ENCODE peak calls at places on chromosomes 1 and 21, in five cellular contexts. One of them, this sample, is unnamed.

GRCh38 chr1:81559662-81560350 is 240.9 kb upstream of the ADGRL2 start:
- DNase-seq in H1: no peak
- DNase-seq in SK-N-SH: no peak
- DNase-seq in GM12878: no peak
- DNase-seq in K562: no peak
- DNase-seq in this sample: no peak

GRCh38 chr1:88812366-88812765 is 79.0 kb downstream of the GTF2B start:
- DNase-seq in H1: no peak
- DNase-seq in SK-N-SH: no peak
- DNase-seq in GM12878: no peak
- DNase-seq in K562: no peak
- DNase-seq in this sample: no peak

GRCh38 chr1:205440476-205441317 is 15.1 kb downstream of the BLACAT1 start:
- DNase-seq in H1: peak; percentile 65
- DNase-seq in SK-N-SH: no peak
- DNase-seq in GM12878: peak; percentile 47
- DNase-seq in K562: peak; percentile 70
- DNase-seq in this sample: peak; percentile 68

GRCh38 chr1:19814681-19815503 is at the start of gene RNF186:
- DNase-seq in H1: no peak
- DNase-seq in SK-N-SH: no peak
- DNase-seq in GM12878: no peak
- DNase-seq in K562: no peak
- DNase-seq in this sample: no peak

GRCh38 chr1:24828183-24828886 is 83.1 kb downstream of the CLIC4 start:
- DNase-seq in H1: no peak
- DNase-seq in SK-N-SH: peak; percentile 22
- DNase-seq in GM12878: no peak
- DNase-seq in K562: no peak
- DNase-seq in this sample: no peak

GRCh38 chr1:34843392-34844251 is 15.9 kb downstream of the SMIM12 start:
- DNase-seq in H1: no peak
- DNase-seq in SK-N-SH: no peak
- DNase-seq in GM12878: no peak
- DNase-seq in K562: peak; percentile 93
- DNase-seq in this sample: no peak

GRCh38 chr1:109904105-109904817 is 6.4 kb upstream of the CSF1 start:
- DNase-seq in H1: no peak
- DNase-seq in SK-N-SH: no peak
- DNase-seq in GM12878: no peak
- DNase-seq in K562: no peak
- DNase-seq in this sample: no peak

GRCh38 chr1:2554621-2555387 is 1.4 kb upstream of the TNFRSF14 start:
- DNase-seq in H1: no peak
- DNase-seq in SK-N-SH: peak; percentile 77
- DNase-seq in GM12878: no peak
- DNase-seq in K562: peak; percentile 57
- DNase-seq in this sample: peak; percentile 63

GRCh38 chr1:93574991-93575390 is 106.6 kb downstream of the BCAR3 start:
- DNase-seq in H1: no peak
- DNase-seq in SK-N-SH: no peak
- DNase-seq in GM12878: no peak
- DNase-seq in K562: no peak
- DNase-seq in this sample: no peak

GRCh38 chr21:35850029-35850428 is 210.3 kb downstream of the SETD4 start:
- DNase-seq in H1: no peak
- DNase-seq in SK-N-SH: no peak
- DNase-seq in GM12878: no peak
- DNase-seq in K562: no peak
- DNase-seq in this sample: no peak

GRCh38 chr1:100989306-100990077 is 36.1 kb downstream of the DPH5 start:
- DNase-seq in H1: no peak
- DNase-seq in SK-N-SH: no peak
- DNase-seq in GM12878: no peak
- DNase-seq in K562: no peak
- DNase-seq in this sample: no peak

GRCh38 chr1:153764315-153764714 is 10.9 kb upstream of the SLC27A3 start:
- DNase-seq in H1: no peak
- DNase-seq in SK-N-SH: no peak
- DNase-seq in GM12878: no peak
- DNase-seq in K562: no peak
- DNase-seq in this sample: no peak

GRCh38 chr1:204990721-204991341 is 52.2 kb upstream of the CNTN2 start:
- DNase-seq in H1: no peak
- DNase-seq in SK-N-SH: no peak
- DNase-seq in GM12878: no peak
- DNase-seq in K562: no peak
- DNase-seq in this sample: no peak

GRCh38 chr1:65209005-65209885 is 61.2 kb downstream of the AK4 start:
- DNase-seq in H1: peak; percentile 42
- DNase-seq in SK-N-SH: peak; percentile 69
- DNase-seq in GM12878: no peak
- DNase-seq in K562: peak; percentile 73
- DNase-seq in this sample: no peak

GRCh38 chr1:150836129-150836773 is 28.2 kb upstream of the CTSK start:
- DNase-seq in H1: no peak
- DNase-seq in SK-N-SH: no peak
- DNase-seq in GM12878: peak; percentile 20
- DNase-seq in K562: no peak
- DNase-seq in this sample: no peak

GRCh38 chr1:84745857-84746256 is 55.6 kb upstream of the SSX2IP start:
- DNase-seq in H1: no peak
- DNase-seq in SK-N-SH: no peak
- DNase-seq in GM12878: no peak
- DNase-seq in K562: no peak
- DNase-seq in this sample: no peak

GRCh38 chr1:243475966-243476365 is 220.1 kb downstream of the SDCCAG8 start:
- DNase-seq in H1: peak; percentile 71
- DNase-seq in SK-N-SH: no peak
- DNase-seq in GM12878: no peak
- DNase-seq in K562: peak; percentile 56
- DNase-seq in this sample: no peak

GRCh38 chr1:214349781-214350180 is 68.8 kb downstream of the SMYD2 start:
- DNase-seq in H1: no peak
- DNase-seq in SK-N-SH: no peak
- DNase-seq in GM12878: no peak
- DNase-seq in K562: no peak
- DNase-seq in this sample: no peak

GRCh38 chr1:31796707-31797106 is 19.1 kb downstream of the SPOCD1 start:
- DNase-seq in H1: no peak
- DNase-seq in SK-N-SH: no peak
- DNase-seq in GM12878: no peak
- DNase-seq in K562: no peak
- DNase-seq in this sample: no peak

DNA sequence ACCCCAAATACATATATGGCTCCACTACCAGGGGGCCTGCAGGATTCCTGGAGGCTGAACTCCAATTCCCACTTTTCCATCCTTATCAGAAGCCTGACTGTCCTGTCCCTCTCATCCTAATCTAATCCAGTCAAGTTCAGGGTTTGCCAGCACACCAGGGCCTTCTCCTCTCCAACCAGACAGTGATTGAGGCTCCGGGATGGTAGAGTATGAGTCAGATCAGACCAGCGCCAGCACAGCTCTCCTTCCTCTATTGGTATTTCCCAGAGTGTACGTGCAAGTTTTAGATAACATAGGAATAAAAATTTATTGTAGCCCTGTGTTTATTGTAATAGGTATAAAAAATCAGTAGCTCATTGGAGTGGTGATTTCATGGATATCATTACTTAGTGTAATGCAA is 24.5 kb upstream of the RCSD1 start:
- DNase-seq in H1: no peak
- DNase-seq in SK-N-SH: no peak
- DNase-seq in GM12878: no peak
- DNase-seq in K562: no peak
- DNase-seq in this sample: no peak
- TF ChIP-seq TAF1 in H1: no peak
- TF ChIP-seq TAF1 in SK-N-SH: no peak
- TF ChIP-seq TAF1 in GM12878: no peak
- TF ChIP-seq TAF1 in K562: no peak
- TF ChIP-seq TAF1 in this sample: no peak

GRCh38 chr1:26788515-26788785 is 700 bp downstream of the PIGV start:
- DNase-seq in H1: no peak
- DNase-seq in SK-N-SH: no peak
- DNase-seq in GM12878: no peak
- DNase-seq in K562: no peak
- DNase-seq in this sample: no peak

GRCh38 chr1:26787706-26788514 is at the start of gene PIGV:
- DNase-seq in H1: peak; percentile 95
- DNase-seq in SK-N-SH: peak; percentile 97
- DNase-seq in GM12878: no peak
- DNase-seq in K562: peak; percentile 97
- DNase-seq in this sample: peak; percentile 80

GRCh38 chr1:26786437-26787380 is 1.0 kb upstream of the PIGV start:
- DNase-seq in H1: peak; percentile 63
- DNase-seq in SK-N-SH: peak; percentile 77
- DNase-seq in GM12878: no peak
- DNase-seq in K562: peak; percentile 74
- DNase-seq in this sample: peak; percentile 48

GRCh38 chr1:26785611-26786436 is 1.9 kb upstream of the PIGV start:
- DNase-seq in H1: no peak
- DNase-seq in SK-N-SH: no peak
- DNase-seq in GM12878: no peak
- DNase-seq in K562: no peak
- DNase-seq in this sample: no peak

GRCh38 chr1:26787381-26787705 is 407 bp upstream of the PIGV start:
- DNase-seq in H1: no peak
- DNase-seq in SK-N-SH: no peak
- DNase-seq in GM12878: peak; percentile 80
- DNase-seq in K562: peak; percentile 51
- DNase-seq in this sample: peak; percentile 50
- TF ChIP-seq TAF1 in H1: no peak
- TF ChIP-seq TAF1 in SK-N-SH: no peak
- TF ChIP-seq TAF1 in GM12878: peak; percentile 35
- TF ChIP-seq TAF1 in K562: no peak
- TF ChIP-seq TAF1 in this sample: peak; percentile 56

GRCh38 chr1:5948681-5949005 is 43.6 kb downstream of the NPHP4 start:
- DNase-seq in H1: no peak
- DNase-seq in SK-N-SH: no peak
- DNase-seq in GM12878: no peak
- DNase-seq in K562: no peak
- DNase-seq in this sample: no peak
- TF ChIP-seq TAF1 in H1: no peak
- TF ChIP-seq TAF1 in SK-N-SH: no peak
- TF ChIP-seq TAF1 in GM12878: no peak
- TF ChIP-seq TAF1 in K562: no peak
- TF ChIP-seq TAF1 in this sample: no peak

DNA sequence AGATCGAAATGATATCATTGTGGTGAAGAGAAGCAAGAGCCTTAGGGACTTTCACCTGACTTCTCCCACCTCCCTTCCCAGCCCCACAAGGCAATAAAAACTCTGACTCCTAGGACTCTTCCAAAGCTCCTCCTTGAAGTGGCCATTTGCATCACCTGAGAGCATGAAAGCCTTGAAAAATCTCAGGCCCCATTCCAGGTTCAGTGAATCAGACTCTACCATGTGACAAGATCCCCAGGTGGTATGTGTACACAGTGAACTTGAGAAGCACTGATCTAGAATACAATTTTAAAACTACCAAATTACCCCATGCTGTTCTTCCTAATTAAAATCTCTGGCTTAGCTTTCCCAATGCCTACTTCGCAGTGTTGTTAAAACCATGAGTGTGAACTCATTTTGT is 195.1 kb upstream of the SAMSN1 start:
- DNase-seq in H1: no peak
- DNase-seq in SK-N-SH: no peak
- DNase-seq in GM12878: no peak
- DNase-seq in K562: no peak
- DNase-seq in this sample: no peak
- TF ChIP-seq TAF1 in H1: no peak
- TF ChIP-seq TAF1 in SK-N-SH: no peak
- TF ChIP-seq TAF1 in GM12878: no peak
- TF ChIP-seq TAF1 in K562: no peak
- TF ChIP-seq TAF1 in this sample: no peak

GRCh38 chr1:39195166-39196111 is 9.1 kb upstream of the MACF1 start:
- DNase-seq in H1: no peak
- DNase-seq in SK-N-SH: no peak
- DNase-seq in GM12878: no peak
- DNase-seq in K562: no peak
- DNase-seq in this sample: no peak
- TF ChIP-seq TAF1 in H1: no peak
- TF ChIP-seq TAF1 in SK-N-SH: no peak
- TF ChIP-seq TAF1 in GM12878: no peak
- TF ChIP-seq TAF1 in K562: no peak
- TF ChIP-seq TAF1 in this sample: no peak

DNA sequence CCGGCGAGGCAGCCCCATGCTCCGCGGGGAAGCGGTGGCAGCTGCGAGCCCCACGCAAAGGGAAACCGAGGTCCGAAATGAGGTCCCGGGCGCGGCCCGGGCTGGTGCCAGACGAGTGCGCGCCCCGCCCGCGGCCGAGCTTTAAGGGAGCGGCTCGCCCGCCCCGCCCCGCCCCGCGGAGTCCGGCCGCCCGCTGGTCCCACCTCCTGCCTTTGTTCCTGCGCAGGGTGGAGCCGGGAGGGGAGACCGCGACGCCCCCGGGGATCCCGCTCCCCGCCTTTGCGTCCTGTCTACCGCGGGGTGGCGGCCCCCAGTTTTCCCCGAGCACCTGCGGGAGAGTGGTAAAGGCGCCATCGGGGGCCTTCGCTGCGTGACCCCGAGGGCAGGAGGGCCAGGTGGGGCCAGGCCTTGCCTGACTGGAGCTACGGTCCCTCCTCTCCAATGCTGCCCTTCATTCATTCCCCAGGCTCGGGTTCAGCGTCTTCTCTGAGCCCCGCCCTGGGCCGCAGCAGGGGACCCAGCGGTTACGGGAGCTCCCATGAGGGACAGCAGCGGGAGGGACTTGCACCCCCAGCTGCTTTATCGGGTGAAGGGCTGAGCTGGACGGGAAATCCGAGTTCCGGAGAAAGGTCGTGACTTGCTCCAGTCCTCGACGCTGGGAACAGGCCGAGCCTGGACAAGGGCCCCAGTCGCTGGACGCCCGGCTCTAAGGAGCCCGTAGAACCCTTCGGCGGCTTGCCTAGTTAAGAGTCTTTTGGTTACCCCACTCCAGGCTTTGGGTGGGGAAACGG is at the start of gene HES2:
- DNase-seq in H1: peak; percentile 82
- DNase-seq in SK-N-SH: peak; percentile 61
- DNase-seq in GM12878: no peak
- DNase-seq in K562: peak; percentile 93
- DNase-seq in this sample: no peak
- TF ChIP-seq TAF1 in H1: no peak
- TF ChIP-seq TAF1 in SK-N-SH: no peak
- TF ChIP-seq TAF1 in GM12878: no peak
- TF ChIP-seq TAF1 in K562: no peak
- TF ChIP-seq TAF1 in this sample: no peak

GRCh38 chr1:30044745-30045144 is 678.6 kb downstream of the MATN1 start:
- DNase-seq in H1: peak; percentile 41
- DNase-seq in SK-N-SH: no peak
- DNase-seq in GM12878: no peak
- DNase-seq in K562: no peak
- DNase-seq in this sample: no peak

GRCh38 chr1:30043731-30044408 is 679.5 kb downstream of the MATN1 start:
- DNase-seq in H1: peak; percentile 29
- DNase-seq in SK-N-SH: no peak
- DNase-seq in GM12878: no peak
- DNase-seq in K562: no peak
- DNase-seq in this sample: no peak

GRCh38 chr1:30041741-30042437 is 681.5 kb downstream of the MATN1 start:
- DNase-seq in H1: peak; percentile 31
- DNase-seq in SK-N-SH: no peak
- DNase-seq in GM12878: no peak
- DNase-seq in K562: no peak
- DNase-seq in this sample: no peak

GRCh38 chr1:30043256-30043655 is 680.1 kb downstream of the MATN1 start:
- DNase-seq in H1: peak; percentile 22
- DNase-seq in SK-N-SH: no peak
- DNase-seq in GM12878: no peak
- DNase-seq in K562: no peak
- DNase-seq in this sample: no peak

GRCh38 chr1:30042438-30043147 is 680.8 kb downstream of the MATN1 start:
- DNase-seq in H1: peak; percentile 33
- DNase-seq in SK-N-SH: no peak
- DNase-seq in GM12878: no peak
- DNase-seq in K562: no peak
- DNase-seq in this sample: no peak
- TF ChIP-seq TAF1 in H1: no peak
- TF ChIP-seq TAF1 in SK-N-SH: no peak
- TF ChIP-seq TAF1 in GM12878: no peak
- TF ChIP-seq TAF1 in K562: no peak
- TF ChIP-seq TAF1 in this sample: no peak